ENCODE peak calls at places on chromosomes 3 and 15, in six cellular contexts. C is GM12891, B is H1, J is HepG2, F is K562, O is GM12878. N is an unnamed sample.

GRCh38 chr3:4995500-4996053 is 16.3 kb downstream of the BHLHE40 start:
- DNase-seq in B (peak; percentile 23), C (no peak), F (peak; percentile 57), O (no peak), J (no peak), N (no peak)

GRCh38 chr3:127254001-127254400 is 33.8 kb downstream of the PRR20G start:
- DNase-seq in B (no peak), O (no peak), F (no peak), J (no peak), C (no peak), N (no peak)

GRCh38 chr3:11385908-11386307 is 113.7 kb downstream of the ATG7 start:
- DNase-seq in O (no peak), B (no peak), F (no peak), C (no peak), J (no peak), N (no peak)

GRCh38 chr15:23565395-23566069 is at the start of gene MKRN3:
- DNase-seq in J (peak; percentile 44), O (no peak), B (no peak), C (no peak), F (peak; percentile 93), N (no peak)

GRCh38 chr3:62361261-62361660 is 12.1 kb downstream of the FEZF2 start:
- DNase-seq in O (no peak), C (no peak), B (no peak), F (no peak), J (no peak), N (no peak)

GRCh38 chr15:74892313-74892712 is 2.5 kb downstream of the MPI start:
- DNase-seq in C (no peak), F (no peak), O (no peak), B (no peak), J (no peak), N (no peak)

GRCh38 chr3:143000525-143000924 is 845 bp upstream of the U2SURP start:
- DNase-seq in O (no peak), J (peak; percentile 25), F (peak; percentile 42), C (no peak), B (no peak), N (no peak)

GRCh38 chr15:43132830-43133428 is 457 bp upstream of the TMEM62 start:
- DNase-seq in C (no peak), F (peak; percentile 52), J (no peak), B (no peak), O (no peak), N (no peak)

GRCh38 chr15:28114721-28115622 is 15.9 kb upstream of the OCA2 start:
- DNase-seq in C (no peak), B (no peak), J (no peak), F (no peak), O (no peak), N (no peak)

GRCh38 chr3:28916713-28917499 is 364.0 kb upstream of the RBMS3 start:
- DNase-seq in F (no peak), C (no peak), B (peak; percentile 49), O (peak; percentile 61), J (no peak), N (no peak)

GRCh38 chr3:73599605-73600004 is 25.1 kb downstream of the PDZRN3 start:
- DNase-seq in B (no peak), J (no peak), C (no peak), O (no peak), F (no peak), N (no peak)

GRCh38 chr3:14261229-14261628 is 82.6 kb downstream of the LSM3 start:
- DNase-seq in O (peak; percentile 16), C (peak; percentile 71), B (peak; percentile 97), F (peak; percentile 93), J (peak; percentile 61), N (peak; percentile 73)

GRCh38 chr3:139309046-139309660 is 34.7 kb upstream of the MRPS22 start:
- DNase-seq in C (no peak), B (no peak), F (peak; percentile 57), J (no peak), O (no peak), N (no peak)

GRCh38 chr3:156685198-156685597 is 10.8 kb downstream of the TIPARP start:
- DNase-seq in F (no peak), O (no peak), C (no peak), J (no peak), B (no peak), N (no peak)

GRCh38 chr3:66490214-66490613 is 10.6 kb downstream of the LRIG1 start:
- DNase-seq in F (no peak), J (no peak), O (no peak), B (no peak), C (no peak), N (no peak)

GRCh38 chr3:71851878-71852277 is 66.9 kb upstream of the PROK2 start:
- DNase-seq in J (no peak), O (no peak), C (no peak), B (no peak), F (no peak), N (no peak)

GRCh38 chr3:43760951-43761350 is 70.2 kb downstream of the ABHD5 start:
- DNase-seq in J (no peak), F (no peak), O (no peak), C (no peak), B (no peak), N (no peak)

GRCh38 chr15:101097111-101097510 is 154.7 kb downstream of the CHSY1 start:
- DNase-seq in B (no peak), C (no peak), F (no peak), O (no peak), J (no peak), N (no peak)

GRCh38 chr15:85583404-85584390 is 203.3 kb downstream of the AKAP13 start:
- DNase-seq in F (no peak), B (no peak), J (no peak), C (no peak), O (peak; percentile 93), N (no peak)

GRCh38 chr15:35442734-35443133 is 103.2 kb downstream of the DPH6 start:
- DNase-seq in J (no peak), O (no peak), B (no peak), C (no peak), F (no peak), N (no peak)

GRCh38 chr3:184373422-184373821 is 4.6 kb downstream of the THPO start:
- DNase-seq in O (no peak), F (no peak), C (no peak), B (no peak), J (no peak), N (no peak)

GRCh38 chr3:182028081-182028480 is 316.4 kb downstream of the SOX2 start:
- DNase-seq in F (no peak), O (no peak), C (no peak), B (no peak), J (no peak), N (no peak)

DNA sequence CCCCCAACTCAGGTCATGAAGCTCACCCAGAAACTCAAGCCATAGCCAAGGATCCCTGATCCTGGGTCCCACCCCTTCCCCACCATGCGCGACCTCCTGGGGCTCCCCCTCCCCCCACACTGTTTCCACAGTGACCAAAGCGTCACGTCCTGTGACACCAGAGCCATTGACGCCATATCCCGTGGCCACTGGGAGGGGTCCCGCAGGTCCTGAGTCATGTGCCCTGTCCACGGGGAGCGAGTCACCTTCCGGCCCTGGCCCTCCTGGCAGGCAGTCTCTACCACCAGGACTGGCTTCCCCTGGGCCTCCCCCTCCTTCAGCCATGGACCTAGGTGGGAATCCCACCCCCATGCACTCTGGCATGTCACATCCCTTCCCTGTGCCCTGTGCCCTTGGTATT is 15.6 kb downstream of the SEMA3F start:
- DNase-seq in F (peak; percentile 47), O (no peak), B (no peak), C (no peak), J (peak; percentile 48), N (no peak)
- TF ChIP-seq TAF1 in F (no peak), O (no peak), B (no peak), C (no peak), J (no peak), N (no peak)

DNA sequence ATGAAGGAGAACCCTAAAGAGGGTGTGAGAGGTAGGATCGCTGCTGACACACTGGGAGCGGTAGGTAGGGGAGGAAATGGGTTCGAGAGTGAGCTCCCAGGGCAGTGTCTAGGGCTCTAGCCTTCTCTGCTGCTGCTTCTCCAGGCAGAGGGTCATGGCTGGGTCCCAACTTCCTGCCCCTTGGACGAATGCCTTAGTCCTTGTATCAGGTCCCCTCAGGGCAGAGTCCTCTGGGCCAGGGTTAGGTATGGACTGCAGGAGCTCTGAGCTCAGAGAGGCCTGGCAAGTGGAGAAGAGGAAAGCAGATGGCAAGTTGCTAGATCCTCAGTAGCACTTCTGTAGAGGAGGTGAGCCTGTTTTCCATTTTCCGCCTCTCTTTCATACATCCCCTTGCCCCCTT is 2.9 kb downstream of the CORO2B start:
- DNase-seq in J (no peak), O (no peak), F (no peak), B (no peak), C (no peak), N (no peak)
- TF ChIP-seq TAF1 in J (no peak), O (no peak), F (no peak), B (no peak), C (no peak), N (no peak)

GRCh38 chr3:108239082-108239481 is 16.9 kb upstream of the IFT57 start:
- DNase-seq in J (no peak), O (no peak), C (no peak), B (no peak), F (no peak), N (no peak)

GRCh38 chr3:108241146-108241545 is 18.9 kb upstream of the IFT57 start:
- DNase-seq in B (no peak), F (no peak), O (no peak), C (no peak), J (no peak), N (no peak)

GRCh38 chr3:108234387-108234957 is 12.2 kb upstream of the IFT57 start:
- DNase-seq in C (no peak), O (no peak), J (no peak), B (no peak), F (no peak), N (no peak)

DNA sequence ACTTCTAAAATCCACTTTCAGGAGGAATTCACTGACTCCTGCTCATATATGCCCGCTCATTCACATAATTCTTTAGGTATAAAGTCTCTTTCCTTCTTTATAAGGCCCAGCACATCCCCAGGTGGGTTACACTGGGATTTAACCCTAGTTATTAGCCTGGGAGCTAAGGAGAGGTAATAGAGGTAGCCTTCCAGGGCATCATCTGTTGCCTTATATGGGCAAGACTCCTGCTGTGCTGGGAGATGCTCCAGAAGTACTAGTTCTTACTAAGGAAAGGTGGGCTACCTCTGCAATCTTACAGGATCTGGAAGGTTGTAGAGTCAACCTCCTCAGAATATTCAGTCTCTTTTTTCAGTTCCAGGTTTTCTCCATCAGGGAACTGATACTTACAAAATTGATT is 13.1 kb upstream of the IFT57 start:
- DNase-seq in O (no peak), C (no peak), J (no peak), F (no peak), B (no peak), N (no peak)
- TF ChIP-seq TAF1 in O (no peak), C (no peak), J (no peak), F (no peak), B (no peak), N (no peak)

GRCh38 chr3:197598404-197598980 is 42.7 kb upstream of the BDH1 start:
- DNase-seq in F (no peak), B (no peak), O (no peak), J (no peak), C (no peak), N (no peak)

GRCh38 chr3:197592361-197593045 is 36.7 kb upstream of the BDH1 start:
- DNase-seq in J (no peak), C (no peak), O (no peak), F (peak; percentile 83), B (no peak), N (no peak)

GRCh38 chr3:197593046-197593380 is 37.2 kb upstream of the BDH1 start:
- DNase-seq in F (no peak), C (no peak), B (no peak), J (no peak), O (no peak), N (no peak)

GRCh38 chr3:197597335-197597734 is 41.6 kb upstream of the BDH1 start:
- DNase-seq in C (no peak), J (peak; percentile 71), O (no peak), F (peak; percentile 36), B (no peak), N (no peak)

GRCh38 chr3:197595470-197596185 is 39.9 kb upstream of the BDH1 start:
- DNase-seq in C (no peak), O (no peak), B (no peak), J (no peak), F (no peak), N (no peak)
- TF ChIP-seq TAF1 in C (no peak), O (no peak), B (no peak), J (no peak), F (no peak), N (no peak)

N was measured in GM12892.